ENCODE peak calls at places on chromosomes 2 and 18, in seven cellular contexts. O is epithelial cell of esophagus, H is heart right ventricle, E is MG63, K is fibroblast of the aortic adventitia, A is body of pancreas, Q is lower lobe of right lung. Z is an unnamed sample.

GRCh38 chr2:9029721-9030120 is 26.2 kb upstream of the MBOAT2 start:
- DNase-seq in O (no peak), H (no peak), E (no peak), K (no peak), A (no peak), Q (no peak), Z (no peak)

GRCh38 chr2:64186698-64187605 is 42.7 kb upstream of the PELI1 start:
- DNase-seq in O (no peak), H (no peak), E (no peak), K (peak), A (no peak), Q (no peak), Z (no peak)

GRCh38 chr2:153543639-153544071 is 65.1 kb upstream of the RPRM start:
- DNase-seq in O (peak), H (no peak), E (no peak), K (no peak), A (no peak), Q (no peak), Z (no peak)

GRCh38 chr2:240818293-240818542 is 1.8 kb downstream of the KIF1A start:
- DNase-seq in O (no peak), H (no peak), E (no peak), K (no peak), A (no peak), Q (no peak), Z (no peak)

GRCh38 chr2:239380831-239381708 is 19.8 kb downstream of the HDAC4 start:
- DNase-seq in O (no peak), H (no peak), E (no peak), K (no peak), A (peak), Q (peak), Z (no peak)

GRCh38 chr2:121186261-121186660 is 98.7 kb downstream of the TFCP2L1 start:
- DNase-seq in O (no peak), H (no peak), E (no peak), K (no peak), A (no peak), Q (no peak), Z (no peak)

GRCh38 chr2:77054938-77055337 is 467.2 kb downstream of the LRRTM4 start:
- DNase-seq in O (no peak), H (no peak), E (no peak), K (no peak), A (no peak), Q (no peak), Z (peak)

GRCh38 chr2:100650151-100650550 is 87.4 kb downstream of the PDCL3 start:
- DNase-seq in O (no peak), H (no peak), E (no peak), K (no peak), A (no peak), Q (no peak), Z (no peak)

GRCh38 chr2:155815851-155816250 is 516.7 kb downstream of the NR4A2 start:
- DNase-seq in O (peak), H (no peak), E (no peak), K (peak), A (no peak), Q (no peak), Z (peak)

GRCh38 chr2:46943881-46944798 is 28.5 kb upstream of the MCFD2 start:
- DNase-seq in O (no peak), H (no peak), E (no peak), K (no peak), A (no peak), Q (no peak), Z (peak)

GRCh38 chr2:166593403-166593802 is 99.4 kb upstream of the SCN7A start:
- DNase-seq in O (peak), H (no peak), E (peak), K (peak), A (no peak), Q (no peak), Z (no peak)

GRCh38 chr2:162579169-162579568 is 235.2 kb downstream of the GCA start:
- DNase-seq in O (peak), H (no peak), E (no peak), K (no peak), A (no peak), Q (no peak), Z (no peak)

GRCh38 chr2:42834161-42834560 is 41.8 kb upstream of the HAAO start:
- DNase-seq in O (no peak), H (no peak), E (no peak), K (no peak), A (no peak), Q (no peak), Z (no peak)

GRCh38 chr2:29900971-29901633 is 20.3 kb downstream of the ALK start:
- DNase-seq in O (no peak), H (no peak), E (no peak), K (no peak), A (no peak), Q (no peak), Z (no peak)

GRCh38 chr2:5319493-5319892 is 372.7 kb upstream of the SOX11 start:
- DNase-seq in O (no peak), H (no peak), E (no peak), K (no peak), A (no peak), Q (no peak), Z (no peak)

GRCh38 chr2:75055820-75056675 is 97.6 kb downstream of the POLE4 start:
- DNase-seq in O (no peak), H (no peak), E (peak), K (peak), A (no peak), Q (no peak), Z (no peak)

GRCh38 chr2:1481406-1482252 is 68.4 kb downstream of the TPO start:
- DNase-seq in O (no peak), H (no peak), E (no peak), K (no peak), A (no peak), Q (no peak), Z (no peak)

GRCh38 chr2:203583696-203584095 is 48.6 kb upstream of the RAPH1 start:
- DNase-seq in O (peak), H (no peak), E (peak), K (peak), A (no peak), Q (no peak), Z (no peak)

GRCh38 chr2:52423111-52423510 is 1344.5 kb upstream of the CHAC2 start:
- DNase-seq in O (no peak), H (no peak), E (no peak), K (no peak), A (no peak), Q (no peak), Z (no peak)

GRCh38 chr2:97011977-97012569 is 25.7 kb upstream of the FAM178B start:
- DNase-seq in O (peak), H (no peak), E (peak), K (peak), A (peak), Q (no peak), Z (peak)

GRCh38 chr2:8219631-8220393 is 462.0 kb upstream of the ID2 start:
- DNase-seq in O (no peak), H (peak), E (peak), K (no peak), A (no peak), Q (no peak), Z (no peak)

GRCh38 chr18:40566510-40566844 is 1388.6 kb upstream of the PIK3C3 start:
- DNase-seq in O (no peak), H (no peak), E (no peak), K (no peak), A (peak), Q (no peak), Z (no peak)

GRCh38 chr18:62767321-62767720 is 52.0 kb downstream of the PHLPP1 start:
- DNase-seq in O (peak), H (no peak), E (no peak), K (peak), A (no peak), Q (no peak), Z (no peak)

GRCh38 chr2:46878886-46879285 is 36.7 kb downstream of the MCFD2 start:
- DNase-seq in O (no peak), H (peak), E (peak), K (peak), A (no peak), Q (no peak), Z (no peak)

GRCh38 chr18:48263913-48264506 is 145.2 kb downstream of the ZBTB7C start:
- DNase-seq in O (peak), H (no peak), E (no peak), K (peak), A (no peak), Q (no peak), Z (no peak)

GRCh38 chr2:230411484-230412368 is 4.3 kb upstream of the SP100 start:
- DNase-seq in O (peak), H (peak), E (peak), K (peak), A (peak), Q (peak), Z (no peak)

GRCh38 chr18:77106331-77106730 is 26.3 kb downstream of the MBP start:
- DNase-seq in O (no peak), H (no peak), E (no peak), K (no peak), A (no peak), Q (no peak), Z (peak)

GRCh38 chr2:33598472-33599174 is 476 bp downstream of the FAM98A start:
- DNase-seq in O (peak), H (no peak), E (peak), K (peak), A (peak), Q (peak), Z (no peak)

GRCh38 chr2:112244854-112245253 is 10.0 kb downstream of the ZC3H8 start:
- DNase-seq in O (no peak), H (no peak), E (no peak), K (no peak), A (no peak), Q (no peak), Z (no peak)

GRCh38 chr18:78410094-78410786 is 569.4 kb upstream of the SALL3 start:
- DNase-seq in O (no peak), H (no peak), E (no peak), K (no peak), A (no peak), Q (no peak), Z (no peak)

GRCh38 chr2:8524388-8524787 is 157.5 kb upstream of the ID2 start:
- DNase-seq in O (no peak), H (no peak), E (no peak), K (no peak), A (peak), Q (no peak), Z (no peak)

GRCh38 chr2:38029512-38029911 is 46.4 kb downstream of the CYP1B1 start:
- DNase-seq in O (no peak), H (no peak), E (no peak), K (no peak), A (no peak), Q (no peak), Z (no peak)

GRCh38 chr18:11154369-11154982 is 5.1 kb upstream of the PIEZO2 start:
- DNase-seq in O (peak), H (no peak), E (no peak), K (peak), A (no peak), Q (no peak), Z (peak)

GRCh38 chr2:65991332-65991731 is 443.6 kb upstream of the MEIS1 start:
- DNase-seq in O (no peak), H (no peak), E (no peak), K (no peak), A (no peak), Q (no peak), Z (no peak)

GRCh38 chr2:176148758-176149483 is 2.4 kb upstream of the HOXD4 start:
- DNase-seq in O (no peak), H (no peak), E (no peak), K (no peak), A (no peak), Q (no peak), Z (no peak)

GRCh38 chr18:49920731-49921130 is 107.4 kb upstream of the ACAA2 start:
- DNase-seq in O (peak), H (no peak), E (no peak), K (no peak), A (no peak), Q (no peak), Z (no peak)

GRCh38 chr2:233082222-233082933 is 22.2 kb downstream of the INPP5D start:
- DNase-seq in O (no peak), H (no peak), E (no peak), K (no peak), A (no peak), Q (no peak), Z (no peak)

GRCh38 chr2:233081232-233081730 is 21.1 kb downstream of the INPP5D start:
- DNase-seq in O (no peak), H (no peak), E (no peak), K (no peak), A (no peak), Q (no peak), Z (peak)

GRCh38 chr2:233080836-233081229 is 20.7 kb downstream of the INPP5D start:
- DNase-seq in O (no peak), H (no peak), E (no peak), K (no peak), A (no peak), Q (no peak), Z (no peak)

GRCh38 chr2:233082934-233083755 is 23.0 kb downstream of the INPP5D start:
- DNase-seq in O (no peak), H (no peak), E (no peak), K (no peak), A (no peak), Q (no peak), Z (no peak)

DNA sequence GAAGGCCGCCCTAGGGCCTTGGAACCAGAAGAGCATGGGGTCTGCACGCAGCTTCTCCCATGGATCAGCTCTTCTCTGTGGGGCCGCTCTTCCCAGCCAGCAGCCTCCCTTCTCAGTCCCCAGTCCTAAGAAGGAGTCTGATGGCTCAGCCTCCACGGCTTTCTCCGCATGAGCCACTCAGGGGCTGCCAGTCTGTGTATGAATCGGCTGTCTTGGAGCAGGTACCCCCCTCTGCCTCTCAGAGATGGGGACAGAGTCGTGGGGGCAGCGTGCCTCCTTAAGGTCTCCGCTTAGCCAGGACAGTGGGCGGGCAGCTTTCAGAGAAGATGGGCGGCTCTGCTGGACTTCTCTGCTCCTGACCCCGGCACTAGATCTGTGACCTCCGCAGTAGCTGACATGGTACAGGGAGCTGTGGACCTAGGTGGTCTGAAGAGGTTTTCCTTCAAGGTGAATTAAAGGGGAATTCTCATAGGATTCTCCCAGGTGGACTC is 21.6 kb downstream of the INPP5D start:
- DNase-seq in O (no peak), H (no peak), E (no peak), K (no peak), A (no peak), Q (no peak), Z (no peak)
- H3K4me3 ChIP-seq in O (no peak), H (no peak), E (no peak), K (no peak), A (no peak), Q (no peak), Z (no peak)

GRCh38 chr2:172510582-172510981 is 45.3 kb upstream of the PDK1 start:
- DNase-seq in O (no peak), H (no peak), E (no peak), K (no peak), A (no peak), Q (no peak), Z (no peak)
- H3K4me3 ChIP-seq in O (no peak), H (no peak), E (no peak), K (no peak), A (no peak), Q (no peak), Z (no peak)

DNA sequence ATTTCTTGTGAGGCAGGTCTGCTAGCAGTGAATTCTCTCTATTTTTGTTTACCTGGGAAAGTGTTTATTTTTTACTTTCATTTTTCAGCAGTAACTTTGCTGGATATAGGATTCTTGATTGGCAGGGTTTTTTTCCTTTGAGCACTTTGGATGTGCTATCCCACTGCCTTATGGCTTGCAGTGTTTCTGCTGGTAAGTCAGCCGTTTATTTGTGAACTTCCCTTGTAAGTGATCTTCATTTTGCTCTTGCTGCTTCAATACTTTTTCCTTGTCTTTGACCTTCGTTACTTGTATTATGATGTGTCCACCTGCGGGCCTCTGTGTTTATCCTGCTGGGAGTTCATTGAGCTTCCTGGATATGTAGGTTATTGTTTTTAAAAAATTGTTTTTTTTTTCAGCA is 54.7 kb downstream of the SLC66A2 start:
- DNase-seq in O (no peak), H (no peak), E (no peak), K (no peak), A (no peak), Q (no peak), Z (no peak)
- H3K4me3 ChIP-seq in O (no peak), H (no peak), E (no peak), K (no peak), A (no peak), Q (no peak), Z (no peak)

DNA sequence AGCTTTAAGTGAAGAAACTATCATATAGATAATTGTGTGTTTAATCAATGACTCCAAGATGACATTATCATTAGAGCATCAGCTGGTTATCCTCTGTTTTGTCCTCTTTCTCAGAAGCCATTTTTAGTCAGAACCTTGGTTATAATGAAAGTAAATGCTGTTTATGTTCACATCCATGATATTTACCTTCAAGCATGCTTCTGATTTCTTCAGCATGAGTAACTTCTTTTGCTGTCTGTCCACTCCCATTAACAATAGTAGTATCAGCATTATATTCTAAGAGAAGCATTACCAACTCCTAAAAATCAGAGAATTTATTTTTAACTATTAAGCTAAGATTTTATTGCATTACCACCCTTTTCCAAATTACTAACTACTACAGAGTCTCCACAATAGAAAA is 56.3 kb downstream of the OSBPL1A start:
- DNase-seq in O (peak), H (no peak), E (no peak), K (no peak), A (no peak), Q (no peak), Z (no peak)
- H3K4me3 ChIP-seq in O (no peak), H (no peak), E (no peak), K (no peak), A (no peak), Q (no peak), Z (no peak)

GRCh38 chr18:75249192-75249551 is 38.6 kb downstream of the TSHZ1 start:
- DNase-seq in O (no peak), H (no peak), E (no peak), K (no peak), A (no peak), Q (no peak), Z (no peak)
- H3K4me3 ChIP-seq in O (no peak), H (no peak), E (no peak), K (no peak), A (no peak), Q (no peak), Z (no peak)

GRCh38 chr2:70574618-70575017 is 21.0 kb upstream of the TGFA start:
- DNase-seq in O (no peak), H (no peak), E (no peak), K (no peak), A (no peak), Q (no peak), Z (no peak)
- H3K4me3 ChIP-seq in O (no peak), H (no peak), E (no peak), K (no peak), A (no peak), Q (no peak), Z (no peak)

DNA sequence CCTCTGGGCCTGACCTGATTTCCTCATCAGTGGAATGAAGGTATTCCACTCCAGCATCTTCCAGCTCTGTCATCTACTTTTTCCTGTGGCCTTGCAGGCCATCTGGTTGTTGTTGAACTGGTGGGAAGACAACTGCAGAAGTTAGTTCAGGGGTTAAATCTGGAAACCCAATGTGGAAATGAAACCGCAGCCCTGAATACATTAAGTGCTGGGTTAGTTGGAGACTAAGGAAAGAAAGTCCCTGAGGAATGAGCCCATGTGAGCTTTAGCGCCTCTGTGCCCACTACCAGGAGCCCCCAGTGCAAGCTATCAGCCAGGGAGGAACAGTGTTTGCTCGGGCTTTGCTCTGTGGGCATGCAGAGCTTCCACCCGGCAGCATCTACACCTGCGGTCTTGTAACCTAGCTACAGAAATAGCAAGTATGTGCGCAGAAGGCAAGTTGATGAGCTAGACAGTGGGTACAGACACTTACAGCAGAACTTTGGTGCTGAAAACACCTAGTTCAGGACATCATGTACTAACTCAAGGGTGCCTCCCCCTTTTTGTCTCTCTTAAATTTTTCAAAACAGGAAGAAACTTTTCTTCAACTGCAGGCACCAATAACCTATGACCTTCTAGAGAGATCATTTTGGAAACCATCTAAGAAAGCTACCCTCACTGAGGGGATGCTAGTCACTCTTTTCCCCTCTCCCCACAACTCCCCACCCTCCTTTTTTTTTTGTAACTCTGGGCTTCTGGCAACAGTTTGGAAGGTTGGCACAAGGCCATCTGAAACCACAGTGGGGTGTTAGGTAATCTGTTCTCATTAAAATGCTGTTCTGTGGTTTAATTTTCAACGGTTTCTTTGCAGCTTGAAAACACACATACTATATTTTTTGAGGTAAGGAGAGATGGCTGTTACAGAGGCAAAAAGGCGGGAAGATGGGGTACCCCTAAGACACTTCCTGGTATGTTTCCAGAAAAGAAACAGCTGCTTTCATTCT is 18.3 kb upstream of the CXCR4 start:
- DNase-seq in O (no peak), H (no peak), E (no peak), K (no peak), A (peak), Q (peak), Z (peak)
- H3K4me3 ChIP-seq in O (no peak), H (no peak), E (no peak), K (no peak), A (no peak), Q (no peak), Z (peak)

Z was measured in Jurkat, Clone E6-1.